ENCODE peak calls at places on chromosomes 4 and X, in five cellular contexts. J, R, P, U and G are unnamed samples.

GRCh38 chrX:41409006-41409405 is 38.1 kb upstream of the NYX start:
- DNase-seq in J (peak), R (no peak), P (no peak), U (no peak), G (no peak)

GRCh38 chr4:53043096-53043495 is 181.0 kb downstream of the RASL11B start:
- DNase-seq in J (no peak), R (no peak), P (no peak), U (no peak), G (no peak)

GRCh38 chrX:15675490-15675921 is 10.9 kb upstream of the CLTRN start:
- DNase-seq in J (peak), R (peak), P (peak), U (peak), G (peak)

GRCh38 chrX:43953218-43953617 is 20.0 kb downstream of the NDP start:
- DNase-seq in J (no peak), R (no peak), P (no peak), U (no peak), G (no peak)

GRCh38 chrX:41265615-41266014 is 68.3 kb upstream of the DDX3X start:
- DNase-seq in J (no peak), R (no peak), P (no peak), U (no peak), G (no peak)

GRCh38 chrX:68504237-68504636 is 5.4 kb downstream of the YIPF6 start:
- DNase-seq in J (no peak), R (no peak), P (no peak), U (no peak), G (no peak)

GRCh38 chrX:48971325-48972213 is at the start of gene KCND1:
- DNase-seq in J (peak), R (peak), P (no peak), U (peak), G (peak)

GRCh38 chr4:52250124-52250523 is 199.0 kb downstream of the SPATA18 start:
- DNase-seq in J (no peak), R (no peak), P (peak), U (no peak), G (no peak)

GRCh38 chrX:119477812-119478232 is 9.6 kb downstream of the SLC25A5 start:
- DNase-seq in J (no peak), R (no peak), P (no peak), U (no peak), G (no peak)

GRCh38 chrX:45619290-45619689 is 418.6 kb upstream of the DIPK2B start:
- DNase-seq in J (no peak), R (no peak), P (no peak), U (no peak), G (no peak)

GRCh38 chr4:7190668-7191545 is 1.4 kb upstream of the SORCS2 start:
- DNase-seq in J (peak), R (no peak), P (no peak), U (no peak), G (no peak)

GRCh38 chr4:6688879-6689505 is 4.7 kb upstream of the S100P start:
- DNase-seq in J (no peak), R (no peak), P (no peak), U (no peak), G (no peak)

GRCh38 chr4:150569384-150569987 is 12.5 kb upstream of the MAB21L2 start:
- DNase-seq in J (no peak), R (no peak), P (no peak), U (no peak), G (no peak)

GRCh38 chrX:96372313-96373046 is 312.2 kb upstream of the DIAPH2 start:
- DNase-seq in J (no peak), R (no peak), P (peak), U (no peak), G (no peak)

GRCh38 chr4:123191728-123192127 is 204.9 kb upstream of the SPRY1 start:
- DNase-seq in J (no peak), R (no peak), P (no peak), U (no peak), G (no peak)

DNA sequence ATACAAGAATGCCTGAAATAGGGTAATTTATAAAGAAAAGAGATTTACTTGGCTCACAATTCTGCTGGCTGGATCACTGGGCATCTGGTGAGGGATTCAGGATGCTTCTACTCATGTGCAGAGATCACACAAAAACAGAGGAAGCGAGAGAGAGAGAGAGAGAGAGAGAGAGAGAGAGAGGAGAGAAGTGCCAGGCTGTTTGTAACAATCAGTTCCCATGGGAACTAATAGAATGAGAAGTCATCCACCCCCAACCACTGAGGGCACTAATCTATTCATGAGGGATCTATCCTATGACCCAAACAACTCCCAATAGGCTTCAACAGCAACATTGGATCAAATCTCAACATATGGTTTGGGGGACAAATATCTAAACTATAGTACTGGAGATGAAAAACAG is 66.3 kb upstream of the FAM9A start:
- DNase-seq in J (no peak), R (no peak), P (no peak), U (no peak), G (no peak)
- H3K27ac ChIP-seq in J (no peak), R (no peak), P (no peak), U (no peak), G (no peak)

DNA sequence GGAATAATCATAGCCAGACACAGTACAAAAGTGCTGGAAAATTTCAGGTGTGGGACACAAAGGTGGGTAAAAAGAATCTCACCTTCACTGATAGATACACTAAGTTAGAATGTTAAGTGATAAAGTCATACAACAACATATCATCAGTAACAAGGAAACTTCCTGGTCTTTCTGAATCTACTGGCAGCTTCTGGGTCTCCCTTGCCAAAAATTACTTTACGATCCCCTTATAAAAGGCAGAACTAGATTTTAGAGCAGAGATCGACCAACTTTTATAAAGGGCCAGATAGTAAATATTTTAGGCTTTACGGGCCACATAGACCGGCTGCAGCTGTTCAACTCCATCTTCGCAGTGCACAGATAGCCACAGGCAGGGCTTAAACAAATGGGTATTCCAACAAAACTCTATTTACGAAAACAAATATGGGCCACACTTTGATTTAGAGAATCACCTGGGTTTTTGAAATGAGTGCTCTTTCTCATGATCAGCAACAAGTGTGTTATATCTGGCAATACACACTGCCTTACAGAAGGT is 159.9 kb downstream of the AASDH start:
- DNase-seq in J (no peak), R (no peak), P (no peak), U (no peak), G (no peak)
- H3K27ac ChIP-seq in J (no peak), R (no peak), P (no peak), U (no peak), G (no peak)

GRCh38 chr4:140150886-140151699 is 2.9 kb downstream of the MAML3 start:
- DNase-seq in J (peak), R (peak), P (peak), U (peak), G (peak)
- H3K27ac ChIP-seq in J (peak), R (peak), P (peak), U (peak), G (peak)

DNA sequence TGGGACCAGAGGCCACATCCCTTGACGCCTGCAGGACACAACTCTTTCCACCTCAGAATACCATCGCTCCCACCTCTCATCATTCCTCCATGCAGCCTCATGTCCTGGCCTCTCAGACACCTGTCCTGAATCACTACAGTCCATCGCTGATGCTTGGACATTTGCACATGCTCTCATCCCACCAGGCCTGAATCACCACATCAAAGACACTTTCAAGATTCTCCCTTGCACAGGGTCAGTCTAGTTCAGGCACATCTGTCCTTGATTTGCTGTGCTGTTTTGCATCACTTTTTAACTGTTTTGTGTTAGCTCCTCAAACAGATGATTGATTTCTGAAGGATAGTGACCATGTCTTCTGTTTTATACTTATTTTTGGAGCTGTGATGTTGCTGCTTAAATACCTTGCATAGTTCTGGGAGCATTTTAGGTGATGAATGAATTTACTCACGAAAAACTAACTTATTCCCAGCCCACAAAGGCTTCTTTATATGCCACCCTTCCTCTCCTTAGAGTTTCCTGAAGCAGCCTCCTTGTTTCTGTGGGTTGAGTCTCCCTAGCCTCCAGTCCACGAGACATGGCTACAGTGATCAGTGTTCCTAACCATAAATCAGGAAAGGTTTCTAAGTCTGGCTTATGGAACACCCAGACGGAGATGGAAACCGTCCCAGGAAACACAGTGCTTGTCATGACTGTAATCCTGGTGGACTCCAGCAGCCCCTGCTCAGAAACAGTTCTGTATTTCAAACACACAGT is 2.7 kb downstream of the FAM114A1 start:
- DNase-seq in J (no peak), R (no peak), P (no peak), U (no peak), G (no peak)
- H3K27ac ChIP-seq in J (peak), R (no peak), P (no peak), U (no peak), G (no peak)

GRCh38 chr4:4613641-4614286 is 71.9 kb upstream of the STX18 start:
- DNase-seq in J (no peak), R (no peak), P (no peak), U (no peak), G (no peak)
- H3K27ac ChIP-seq in J (no peak), R (no peak), P (no peak), U (no peak), G (no peak)

GRCh38 chr4:15482842-15483241 is 13.2 kb downstream of the CC2D2A start:
- DNase-seq in J (no peak), R (no peak), P (no peak), U (no peak), G (no peak)
- H3K27ac ChIP-seq in J (no peak), R (no peak), P (no peak), U (peak), G (no peak)

DNA sequence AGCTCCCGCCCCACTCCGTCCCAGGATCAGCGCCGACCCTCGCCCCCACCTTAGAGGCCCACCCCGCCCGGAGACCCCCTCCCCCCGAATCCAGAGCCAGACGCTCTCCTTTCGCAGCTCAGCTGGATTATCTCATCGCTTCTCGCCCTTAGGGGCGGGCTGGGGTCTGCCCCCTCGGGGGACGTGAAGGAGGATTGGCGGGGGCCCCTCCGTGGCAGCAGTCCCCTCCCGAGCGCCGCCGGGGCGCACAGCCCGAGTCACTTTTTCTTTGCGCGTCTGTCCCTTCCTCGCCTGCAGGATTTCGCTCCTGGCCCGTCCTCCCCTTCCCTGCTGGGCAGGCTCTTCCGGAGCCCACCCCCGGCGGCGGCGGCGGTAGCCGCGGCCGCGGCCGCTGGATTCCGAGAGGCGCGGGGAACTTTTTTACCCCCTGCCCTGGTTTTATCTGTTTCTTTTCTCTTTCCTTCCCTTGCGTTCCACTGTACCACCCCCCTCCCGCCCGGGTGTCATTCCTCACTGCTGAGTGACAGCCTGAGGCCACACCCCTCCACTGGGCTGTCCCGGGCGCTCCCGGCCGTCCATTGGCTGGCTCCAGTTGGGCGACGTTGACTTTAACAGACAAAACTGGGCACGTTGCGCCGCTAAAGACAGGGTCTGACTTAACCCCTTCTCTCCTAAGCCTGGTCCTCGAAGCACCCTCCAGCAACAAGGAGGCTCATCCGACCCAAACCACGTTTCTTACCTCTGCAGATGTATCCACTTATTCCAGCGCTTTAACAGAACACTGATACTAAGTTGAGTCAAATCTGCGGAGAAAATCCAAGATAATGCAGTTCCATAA is 467 bp upstream of the NKX3-2 start:
- DNase-seq in J (no peak), R (peak), P (peak), U (peak), G (peak)
- H3K27ac ChIP-seq in J (no peak), R (no peak), P (no peak), U (no peak), G (no peak)